ENCODE peak calls at places on chromosomes 7 and 10, in six cellular contexts. D is MCF 10A, I is psoas muscle, Q is NCI-H2029, J is spleen, T is fibroblast of pulmonary artery. N is an unnamed sample.

GRCh38 chr10:105658696-105659095 is 1017.6 kb downstream of the SORCS3 start:
- DNase-seq in D (no peak), I (no peak), Q (no peak), J (no peak), T (no peak), N (no peak)

GRCh38 chr10:12829796-12830195 is 171.7 kb downstream of the CCDC3 start:
- DNase-seq in D (no peak), I (no peak), Q (no peak), J (peak), T (no peak), N (no peak)

GRCh38 chr10:124075116-124075955 is 18.1 kb downstream of the CHST15 start:
- DNase-seq in D (no peak), I (no peak), Q (no peak), J (no peak), T (no peak), N (no peak)

GRCh38 chr7:2785071-2785500 is 59.0 kb downstream of the GNA12 start:
- DNase-seq in D (no peak), I (no peak), Q (no peak), J (no peak), T (peak), N (peak)

GRCh38 chr10:91150631-91151030 is 69.8 kb upstream of the PCGF5 start:
- DNase-seq in D (no peak), I (no peak), Q (no peak), J (no peak), T (no peak), N (no peak)

GRCh38 chr10:35433851-35434426 is 97.6 kb downstream of the CCNY start:
- DNase-seq in D (no peak), I (no peak), Q (no peak), J (no peak), T (peak), N (peak)

GRCh38 chr7:40922316-40922670 is 780.6 kb downstream of the INHBA start:
- DNase-seq in D (peak), I (no peak), Q (no peak), J (no peak), T (peak), N (peak)

GRCh38 chr10:115001506-115002381 is 63.7 kb downstream of the TRUB1 start:
- DNase-seq in D (no peak), I (no peak), Q (no peak), J (no peak), T (peak), N (peak)

GRCh38 chr7:108112683-108113082 is 17.5 kb downstream of the LAMB4 start:
- DNase-seq in D (no peak), I (no peak), Q (no peak), J (no peak), T (no peak), N (no peak)

GRCh38 chr7:12300415-12300814 is 89.3 kb downstream of the TMEM106B start:
- DNase-seq in D (no peak), I (no peak), Q (no peak), J (no peak), T (no peak), N (no peak)

GRCh38 chr7:3924277-3924676 is 623.2 kb downstream of the SDK1 start:
- DNase-seq in D (no peak), I (no peak), Q (no peak), J (no peak), T (no peak), N (no peak)